ENCODE peak calls at places on chromosomes 4 and X, in six cellular contexts. One of them, this sample, is unnamed.

GRCh38 chrX:116897526-116897925 is 434.8 kb upstream of the CT83 start:
- DNase-seq in testis: no peak
- DNase-seq in brain microvascular endothelial cell: no peak
- DNase-seq in body of pancreas: no peak
- DNase-seq in aorta: no peak
- DNase-seq in Peyer's patch: no peak
- DNase-seq in this sample: no peak

GRCh38 chrX:139881572-139881971 is 51.3 kb downstream of the ATP11C start:
- DNase-seq in testis: no peak
- DNase-seq in Peyer's patch: no peak
- DNase-seq in body of pancreas: no peak
- DNase-seq in aorta: no peak
- DNase-seq in brain microvascular endothelial cell: no peak
- DNase-seq in this sample: no peak

GRCh38 chr4:169439244-169439643 is 168.5 kb upstream of the SH3RF1 start:
- DNase-seq in testis: no peak
- DNase-seq in body of pancreas: no peak
- DNase-seq in aorta: no peak
- DNase-seq in brain microvascular endothelial cell: no peak
- DNase-seq in Peyer's patch: no peak
- DNase-seq in this sample: no peak

GRCh38 chrX:78658851-78659744 is at the start of gene RTL3:
- DNase-seq in aorta: no peak
- DNase-seq in body of pancreas: no peak
- DNase-seq in testis: no peak
- DNase-seq in Peyer's patch: no peak
- DNase-seq in brain microvascular endothelial cell: peak
- DNase-seq in this sample: no peak

GRCh38 chr4:20433101-20433705 is 181.5 kb downstream of the SLIT2 start:
- DNase-seq in testis: no peak
- DNase-seq in brain microvascular endothelial cell: no peak
- DNase-seq in aorta: no peak
- DNase-seq in Peyer's patch: no peak
- DNase-seq in body of pancreas: no peak
- DNase-seq in this sample: no peak

GRCh38 chr4:146643812-146644401 is 5.2 kb downstream of the POU4F2 start:
- DNase-seq in aorta: no peak
- DNase-seq in Peyer's patch: no peak
- DNase-seq in brain microvascular endothelial cell: no peak
- DNase-seq in body of pancreas: no peak
- DNase-seq in testis: no peak
- DNase-seq in this sample: no peak

GRCh38 chr4:128322986-128323385 is 35.4 kb upstream of the PGRMC2 start:
- DNase-seq in aorta: no peak
- DNase-seq in testis: no peak
- DNase-seq in Peyer's patch: no peak
- DNase-seq in brain microvascular endothelial cell: peak
- DNase-seq in body of pancreas: no peak
- DNase-seq in this sample: no peak

GRCh38 chrX:9730752-9731151 is 34.9 kb downstream of the GPR143 start:
- DNase-seq in brain microvascular endothelial cell: no peak
- DNase-seq in Peyer's patch: no peak
- DNase-seq in aorta: no peak
- DNase-seq in testis: no peak
- DNase-seq in body of pancreas: no peak
- DNase-seq in this sample: no peak

GRCh38 chrX:111671668-111672067 is 9.3 kb upstream of the ALG13 start:
- DNase-seq in testis: no peak
- DNase-seq in brain microvascular endothelial cell: peak
- DNase-seq in Peyer's patch: no peak
- DNase-seq in body of pancreas: no peak
- DNase-seq in aorta: no peak
- DNase-seq in this sample: no peak

GRCh38 chrX:2723316-2723879 is 28.4 kb upstream of the XG start:
- DNase-seq in brain microvascular endothelial cell: no peak
- DNase-seq in aorta: no peak
- DNase-seq in testis: no peak
- DNase-seq in Peyer's patch: no peak
- DNase-seq in body of pancreas: no peak
- DNase-seq in this sample: no peak

GRCh38 chrX:39497717-39498265 is 600.0 kb downstream of the BCOR start:
- DNase-seq in brain microvascular endothelial cell: no peak
- DNase-seq in body of pancreas: no peak
- DNase-seq in Peyer's patch: no peak
- DNase-seq in testis: no peak
- DNase-seq in aorta: no peak
- DNase-seq in this sample: no peak

GRCh38 chr4:152564336-152564735 is 28.4 kb upstream of the FBXW7 start:
- DNase-seq in body of pancreas: no peak
- DNase-seq in brain microvascular endothelial cell: no peak
- DNase-seq in aorta: no peak
- DNase-seq in testis: no peak
- DNase-seq in Peyer's patch: no peak
- DNase-seq in this sample: no peak

GRCh38 chr4:52987401-52988056 is 125.4 kb downstream of the RASL11B start:
- DNase-seq in body of pancreas: no peak
- DNase-seq in testis: no peak
- DNase-seq in aorta: no peak
- DNase-seq in Peyer's patch: no peak
- DNase-seq in brain microvascular endothelial cell: peak
- DNase-seq in this sample: no peak

GRCh38 chrX:35166023-35166422 is 223.4 kb downstream of the FAM47B start:
- DNase-seq in brain microvascular endothelial cell: no peak
- DNase-seq in body of pancreas: no peak
- DNase-seq in Peyer's patch: no peak
- DNase-seq in testis: no peak
- DNase-seq in aorta: no peak
- DNase-seq in this sample: no peak

GRCh38 chr4:151792525-151792924 is 31.7 kb upstream of the GATB start:
- DNase-seq in aorta: no peak
- DNase-seq in brain microvascular endothelial cell: no peak
- DNase-seq in testis: no peak
- DNase-seq in body of pancreas: no peak
- DNase-seq in Peyer's patch: no peak
- DNase-seq in this sample: no peak

GRCh38 chr4:10095296-10095991 is 21.2 kb downstream of the WDR1 start:
- DNase-seq in aorta: no peak
- DNase-seq in brain microvascular endothelial cell: no peak
- DNase-seq in testis: no peak
- DNase-seq in body of pancreas: no peak
- DNase-seq in Peyer's patch: no peak
- DNase-seq in this sample: no peak

GRCh38 chrX:39896951-39897740 is 200.6 kb downstream of the BCOR start:
- DNase-seq in Peyer's patch: no peak
- DNase-seq in aorta: peak
- DNase-seq in testis: peak
- DNase-seq in body of pancreas: peak
- DNase-seq in brain microvascular endothelial cell: peak
- DNase-seq in this sample: peak

GRCh38 chr4:15232725-15233597 is 194.9 kb upstream of the C1QTNF7 start:
- DNase-seq in brain microvascular endothelial cell: peak
- DNase-seq in testis: no peak
- DNase-seq in body of pancreas: no peak
- DNase-seq in Peyer's patch: no peak
- DNase-seq in aorta: no peak
- DNase-seq in this sample: peak

GRCh38 chrX:42946544-42947223 is 168.7 kb upstream of the PPP1R2C start:
- DNase-seq in brain microvascular endothelial cell: no peak
- DNase-seq in aorta: no peak
- DNase-seq in body of pancreas: no peak
- DNase-seq in Peyer's patch: no peak
- DNase-seq in testis: no peak
- DNase-seq in this sample: no peak

GRCh38 chrX:39163585-39163984 is 362.3 kb downstream of the MID1IP1 start:
- DNase-seq in brain microvascular endothelial cell: no peak
- DNase-seq in aorta: no peak
- DNase-seq in Peyer's patch: no peak
- DNase-seq in testis: no peak
- DNase-seq in body of pancreas: no peak
- DNase-seq in this sample: no peak

GRCh38 chr4:1578968-1579833 is 104.9 kb downstream of the FAM53A start:
- DNase-seq in aorta: peak
- DNase-seq in testis: peak
- DNase-seq in body of pancreas: peak
- DNase-seq in brain microvascular endothelial cell: peak
- DNase-seq in Peyer's patch: peak
- DNase-seq in this sample: peak

GRCh38 chrX:12480956-12481355 is 310.3 kb upstream of the PRPS2 start:
- DNase-seq in brain microvascular endothelial cell: no peak
- DNase-seq in Peyer's patch: no peak
- DNase-seq in body of pancreas: no peak
- DNase-seq in aorta: no peak
- DNase-seq in testis: no peak
- DNase-seq in this sample: no peak
- H3K4me3 ChIP-seq in brain microvascular endothelial cell: no peak
- H3K4me3 ChIP-seq in Peyer's patch: no peak
- H3K4me3 ChIP-seq in body of pancreas: no peak
- H3K4me3 ChIP-seq in aorta: no peak
- H3K4me3 ChIP-seq in testis: no peak
- H3K4me3 ChIP-seq in this sample: no peak

GRCh38 chr4:83484500-83485431 is at the start of gene ABRAXAS1:
- DNase-seq in Peyer's patch: peak
- DNase-seq in testis: peak
- DNase-seq in aorta: peak
- DNase-seq in body of pancreas: peak
- DNase-seq in brain microvascular endothelial cell: peak
- DNase-seq in this sample: peak
- H3K27ac ChIP-seq in Peyer's patch: peak
- H3K27ac ChIP-seq in testis: peak
- H3K27ac ChIP-seq in aorta: peak
- H3K27ac ChIP-seq in body of pancreas: peak
- H3K27ac ChIP-seq in brain microvascular endothelial cell: peak
- H3K27ac ChIP-seq in this sample: peak

DNA sequence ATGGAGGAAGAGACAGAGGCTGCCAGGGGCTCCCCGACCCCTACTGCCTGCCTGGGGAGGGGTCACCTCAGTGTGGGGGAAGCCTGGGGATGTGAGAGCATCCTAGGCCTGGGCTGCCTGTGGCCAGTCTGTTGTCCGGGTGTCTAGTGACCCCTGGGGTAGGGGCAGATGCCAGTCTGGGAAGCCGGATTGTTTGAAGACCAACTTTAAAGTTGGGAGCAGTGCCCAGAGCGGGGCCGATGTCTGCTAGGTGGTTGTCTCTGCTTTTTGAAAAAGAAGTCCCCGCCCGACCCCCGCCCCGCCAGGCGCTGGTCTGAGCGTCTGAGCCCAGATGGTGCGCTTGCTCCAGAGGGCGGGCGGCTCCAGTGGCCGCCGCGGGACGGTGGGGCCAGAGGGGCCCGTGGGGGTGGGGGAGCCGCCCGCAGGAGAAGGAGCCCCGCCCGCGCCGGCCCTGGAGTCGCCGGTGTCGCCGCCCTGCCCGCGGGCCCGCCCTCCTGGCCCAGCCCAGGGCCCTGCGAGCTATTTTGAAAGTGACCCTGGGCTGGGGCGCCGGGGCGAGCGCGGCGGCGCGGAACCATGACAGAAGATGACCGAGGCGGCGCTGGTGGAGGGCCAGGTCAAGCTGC is at the start of gene DOK7:
- DNase-seq in brain microvascular endothelial cell: no peak
- DNase-seq in Peyer's patch: no peak
- DNase-seq in body of pancreas: peak
- DNase-seq in aorta: no peak
- DNase-seq in testis: peak
- DNase-seq in this sample: no peak
- H3K4me3 ChIP-seq in brain microvascular endothelial cell: no peak
- H3K4me3 ChIP-seq in Peyer's patch: peak
- H3K4me3 ChIP-seq in body of pancreas: peak
- H3K4me3 ChIP-seq in aorta: peak
- H3K4me3 ChIP-seq in testis: peak
- H3K4me3 ChIP-seq in this sample: peak

GRCh38 chr4:187996502-187997177 is 1.1 kb downstream of the ZFP42 start:
- DNase-seq in aorta: no peak
- DNase-seq in brain microvascular endothelial cell: no peak
- DNase-seq in Peyer's patch: no peak
- DNase-seq in body of pancreas: no peak
- DNase-seq in testis: no peak
- DNase-seq in this sample: no peak

GRCh38 chr4:187999406-187999932 is 3.9 kb downstream of the ZFP42 start:
- DNase-seq in aorta: no peak
- DNase-seq in Peyer's patch: no peak
- DNase-seq in body of pancreas: no peak
- DNase-seq in testis: no peak
- DNase-seq in brain microvascular endothelial cell: no peak
- DNase-seq in this sample: no peak

GRCh38 chr4:187995322-187996207 is at the start of gene ZFP42:
- DNase-seq in testis: no peak
- DNase-seq in Peyer's patch: no peak
- DNase-seq in body of pancreas: no peak
- DNase-seq in brain microvascular endothelial cell: no peak
- DNase-seq in aorta: no peak
- DNase-seq in this sample: no peak

GRCh38 chr4:187992971-187993370 is 2.6 kb upstream of the ZFP42 start:
- DNase-seq in brain microvascular endothelial cell: no peak
- DNase-seq in aorta: no peak
- DNase-seq in Peyer's patch: no peak
- DNase-seq in body of pancreas: no peak
- DNase-seq in testis: no peak
- DNase-seq in this sample: no peak

DNA sequence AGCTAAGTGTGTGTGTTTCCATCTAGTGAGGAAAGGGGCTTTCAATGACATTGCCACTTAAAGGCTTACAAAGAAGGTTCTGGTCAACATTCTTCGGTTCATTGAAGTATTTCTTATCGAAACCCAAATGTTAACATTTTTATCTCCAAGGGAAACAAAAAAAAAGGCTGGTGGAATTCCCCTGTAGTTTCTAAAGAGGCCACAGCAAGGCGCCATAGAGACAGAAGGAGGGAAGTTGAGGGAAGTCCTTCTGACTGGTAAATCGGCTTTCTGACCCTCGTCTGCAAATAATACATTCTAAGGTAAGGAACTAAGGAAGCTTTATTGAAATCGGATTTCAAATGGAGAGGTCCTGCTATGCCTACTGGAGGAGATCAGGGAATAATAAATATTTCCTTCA is 1.7 kb upstream of the ZFP42 start:
- DNase-seq in Peyer's patch: no peak
- DNase-seq in testis: peak
- DNase-seq in body of pancreas: no peak
- DNase-seq in brain microvascular endothelial cell: peak
- DNase-seq in aorta: no peak
- DNase-seq in this sample: peak
- H3K27ac ChIP-seq in Peyer's patch: no peak
- H3K27ac ChIP-seq in testis: no peak
- H3K27ac ChIP-seq in body of pancreas: no peak
- H3K27ac ChIP-seq in brain microvascular endothelial cell: no peak
- H3K27ac ChIP-seq in aorta: no peak
- H3K27ac ChIP-seq in this sample: no peak